ENCODE peak calls at places on chromosome 21, in nine cellular contexts. B is AG04450; Z is stimulated activated CD8-positive, alpha-beta memory T cell treated with anti-CD3 and anti-CD28 coated beads, Interleukin-7, amount 100 ng/mL, for 4 hours; Y is nucleus accumbens; V is fibroblast of lung; L is hypothalamus; J is activated naive CD4-positive, alpha-beta T cell treated with anti-CD3 and anti-CD28 coated beads, Interleukin-2, amount 50 U/mL, for 16 hours; S is activated CD4-positive, alpha-beta T cell treated with anti-CD3 and anti-CD28 coated beads, Interleukin-2, amount 50 U/mL, for 24 hours; H is GM23338. U is an unnamed sample.

GRCh38 chr21:42841156-42841915 is 38.0 kb downstream of the WDR4 start:
- DNase-seq in H (no peak), B (no peak), V (no peak), Y (no peak), Z (no peak), L (no peak), S (no peak), J (no peak), U (no peak)

GRCh38 chr21:41931041-41931451 is 22.8 kb downstream of the C2CD2 start:
- DNase-seq in Y (no peak), H (no peak), B (no peak), Z (no peak), V (no peak), S (no peak), L (no peak), J (no peak), U (no peak)

GRCh38 chr21:41583274-41583790 is 75.4 kb upstream of the TMPRSS2 start:
- DNase-seq in L (no peak), Z (no peak), V (no peak), B (no peak), J (no peak), Y (no peak), H (no peak), S (no peak), U (no peak)

GRCh38 chr21:39444406-39445145 is 1.0 kb downstream of the LCA5L start:
- DNase-seq in H (peak), V (peak), B (no peak), J (no peak), Y (peak), S (no peak), Z (no peak), L (no peak), U (no peak)

GRCh38 chr21:39400173-39400572 is 45.4 kb downstream of the LCA5L start:
- DNase-seq in B (no peak), Z (no peak), J (no peak), L (no peak), S (no peak), Y (no peak), V (no peak), H (no peak), U (no peak)

GRCh38 chr21:42310411-42311001 is 4.7 kb downstream of the TFF3 start:
- DNase-seq in L (no peak), V (no peak), B (no peak), S (no peak), J (no peak), Z (no peak), Y (no peak), H (no peak), U (no peak)

GRCh38 chr21:43808832-43809251 is 19.5 kb downstream of the RRP1 start:
- DNase-seq in J (no peak), V (no peak), Y (peak), H (no peak), S (no peak), B (no peak), Z (no peak), L (no peak), U (no peak)

GRCh38 chr21:40662889-40663288 is 184.1 kb downstream of the DSCAM start:
- DNase-seq in S (no peak), Z (no peak), J (no peak), L (no peak), V (no peak), B (no peak), Y (no peak), H (no peak), U (no peak)

GRCh38 chr21:28100366-28100765 is 892.3 kb downstream of the LTN1 start:
- DNase-seq in V (no peak), H (no peak), Z (no peak), B (no peak), Y (no peak), L (no peak), S (no peak), J (no peak), U (no peak)

GRCh38 chr21:18384771-18385170 is 18.8 kb downstream of the TMPRSS15 start:
- DNase-seq in S (no peak), B (no peak), Y (no peak), L (no peak), J (no peak), Z (no peak), V (no peak), H (peak), U (no peak)

GRCh38 chr21:25898671-25899070 is 163.9 kb downstream of the GABPA start:
- DNase-seq in L (no peak), H (no peak), Y (no peak), B (no peak), S (no peak), V (no peak), J (no peak), Z (no peak), U (no peak)

GRCh38 chr21:25687787-25688186 is 46.9 kb downstream of the ATP5PF start:
- DNase-seq in S (no peak), Z (no peak), Y (no peak), V (no peak), L (no peak), H (no peak), J (no peak), B (no peak), U (no peak)

GRCh38 chr21:46207006-46207919 is 21.3 kb downstream of the LSS start:
- DNase-seq in S (no peak), V (no peak), H (no peak), B (no peak), L (no peak), Y (no peak), Z (no peak), J (no peak), U (no peak)

GRCh38 chr21:36761685-36762084 is 62.8 kb downstream of the SIM2 start:
- DNase-seq in Y (no peak), L (no peak), B (no peak), H (no peak), Z (no peak), J (no peak), V (no peak), S (no peak), U (no peak)

GRCh38 chr21:38838598-38839369 is 33.1 kb downstream of the ETS2 start:
- DNase-seq in V (no peak), Z (no peak), L (no peak), H (no peak), S (no peak), J (no peak), Y (no peak), B (no peak), U (no peak)

GRCh38 chr21:21030311-21030710 is 32.1 kb downstream of the NCAM2 start:
- DNase-seq in J (no peak), Y (no peak), S (no peak), Z (no peak), V (no peak), L (no peak), B (no peak), H (no peak), U (no peak)

GRCh38 chr21:31929548-31929947 is 56.7 kb downstream of the HUNK start:
- DNase-seq in Y (no peak), Z (no peak), V (no peak), H (no peak), S (no peak), L (no peak), J (no peak), B (no peak), U (no peak)

GRCh38 chr21:44391345-44392091 is 38.1 kb downstream of the TRPM2 start:
- DNase-seq in L (no peak), H (no peak), J (no peak), S (no peak), V (no peak), Z (no peak), Y (no peak), B (no peak), U (no peak)

GRCh38 chr21:14438204-14438603 is 55.3 kb upstream of the HSPA13 start:
- DNase-seq in L (no peak), V (no peak), B (no peak), H (no peak), Z (no peak), S (no peak), J (no peak), Y (no peak), U (no peak)

GRCh38 chr21:32021319-32022027 is 148.7 kb downstream of the HUNK start:
- DNase-seq in Z (no peak), L (peak), V (no peak), B (no peak), H (no peak), Y (peak), J (no peak), S (no peak), U (no peak)

GRCh38 chr21:42174173-42174572 is 44.8 kb upstream of the ABCG1 start:
- DNase-seq in L (no peak), Y (peak), J (no peak), H (no peak), V (no peak), B (no peak), S (no peak), Z (no peak), U (no peak)

GRCh38 chr21:43806017-43806710 is 16.8 kb downstream of the RRP1 start:
- DNase-seq in J (no peak), L (no peak), V (no peak), S (no peak), B (no peak), Z (no peak), H (no peak), Y (no peak), U (no peak)

GRCh38 chr21:37564341-37564923 is 197.9 kb downstream of the DYRK1A start:
- DNase-seq in H (peak), V (peak), Y (peak), J (peak), S (peak), L (peak), Z (peak), B (peak), U (no peak)

GRCh38 chr21:33196956-33197374 is 32.8 kb upstream of the IFNAR2 start:
- DNase-seq in H (peak), B (no peak), V (peak), Z (no peak), J (peak), Y (peak), S (peak), L (peak), U (peak)

GRCh38 chr21:44508426-44508710 is 31.6 kb downstream of the KRTAP10-1 start:
- DNase-seq in J (no peak), V (no peak), S (no peak), L (no peak), H (no peak), Y (no peak), Z (no peak), B (no peak), U (no peak)

GRCh38 chr21:41916888-41917433 is 36.9 kb downstream of the C2CD2 start:
- DNase-seq in V (no peak), J (no peak), S (no peak), L (no peak), H (no peak), Z (no peak), B (no peak), Y (no peak), U (no peak)

GRCh38 chr21:45390121-45390751 is 14.7 kb upstream of the COL18A1 start:
- DNase-seq in Y (no peak), H (no peak), B (no peak), L (no peak), Z (no peak), S (no peak), V (no peak), J (peak), U (no peak)

GRCh38 chr21:42058631-42059111 is 12.4 kb upstream of the UMODL1 start:
- DNase-seq in Y (no peak), L (no peak), H (no peak), Z (no peak), B (no peak), S (no peak), V (no peak), J (no peak), U (no peak)

GRCh38 chr21:15277498-15277897 is 212.7 kb upstream of the NRIP1 start:
- DNase-seq in Y (no peak), L (no peak), Z (no peak), S (no peak), V (no peak), J (no peak), H (no peak), B (no peak), U (no peak)

GRCh38 chr21:45432575-45433255 is 27.8 kb downstream of the COL18A1 start:
- DNase-seq in Y (no peak), H (no peak), Z (no peak), J (no peak), L (no peak), B (no peak), V (peak), S (no peak), U (no peak)

GRCh38 chr21:32140212-32141008 is 138.4 kb downstream of the MIS18A start:
- DNase-seq in Z (no peak), S (no peak), H (no peak), V (no peak), Y (no peak), L (no peak), B (no peak), J (no peak), U (no peak)

GRCh38 chr21:27408826-27409225 is 441.9 kb upstream of the ADAMTS5 start:
- DNase-seq in S (no peak), H (no peak), B (no peak), J (no peak), V (no peak), Z (no peak), L (no peak), Y (no peak), U (no peak)

GRCh38 chr21:22125581-22125980 is 1127.4 kb downstream of the NCAM2 start:
- DNase-seq in Y (no peak), L (no peak), J (no peak), B (no peak), H (no peak), S (no peak), V (no peak), Z (no peak), U (no peak)

GRCh38 chr21:14675774-14676530 is 129.8 kb upstream of the SAMSN1 start:
- DNase-seq in S (no peak), J (no peak), B (no peak), H (no peak), V (no peak), Z (no peak), L (no peak), Y (no peak), U (no peak)

GRCh38 chr21:41765393-41765950 is 1.4 kb downstream of the RIPK4 start:
- DNase-seq in L (no peak), H (no peak), B (no peak), Y (no peak), S (no peak), V (no peak), J (no peak), Z (no peak), U (no peak)

GRCh38 chr21:36482673-36483072 is 2.8 kb upstream of the CLDN14 start:
- DNase-seq in B (no peak), V (no peak), L (no peak), J (no peak), Z (no peak), H (no peak), S (no peak), Y (no peak), U (no peak)

GRCh38 chr21:15034126-15034848 is 30.5 kb downstream of the NRIP1 start:
- DNase-seq in Y (no peak), H (no peak), V (peak), J (no peak), B (no peak), L (no peak), Z (no peak), S (no peak), U (peak)

GRCh38 chr21:36693144-36694040 is 5.5 kb upstream of the SIM2 start:
- DNase-seq in J (no peak), H (peak), V (no peak), Y (no peak), Z (no peak), B (no peak), S (no peak), L (no peak), U (no peak)